ENCODE peak calls at places on chromosomes 1 and 21, in four cellular contexts. One of them, this sample, is unnamed.

GRCh38 chr1:225844236-225845061 is 34.5 kb downstream of the EPHX1 start:
- DNase-seq in stimulated activated CD8-positive, alpha-beta memory T cell treated with anti-CD3 and anti-CD28 coated beads, Interleukin-4, amount 100 ng/mL, for 4 hours: no peak
- DNase-seq in NCI-H1436 treated with DMSO at 0.1 percent for 48 hours: no peak
- DNase-seq in activated CD4-positive, alpha-beta T cell treated with anti-CD3 and anti-CD28 coated beads, Interleukin-2, amount 50 U/mL, for 1 hour: no peak
- DNase-seq in this sample: no peak

GRCh38 chr1:1092149-1092855 is 18.2 kb upstream of the RNF223 start:
- DNase-seq in stimulated activated CD8-positive, alpha-beta memory T cell treated with anti-CD3 and anti-CD28 coated beads, Interleukin-4, amount 100 ng/mL, for 4 hours: no peak
- DNase-seq in NCI-H1436 treated with DMSO at 0.1 percent for 48 hours: no peak
- DNase-seq in activated CD4-positive, alpha-beta T cell treated with anti-CD3 and anti-CD28 coated beads, Interleukin-2, amount 50 U/mL, for 1 hour: no peak
- DNase-seq in this sample: no peak

GRCh38 chr21:33075596-33076195 is 5.8 kb downstream of the OLIG1 start:
- DNase-seq in stimulated activated CD8-positive, alpha-beta memory T cell treated with anti-CD3 and anti-CD28 coated beads, Interleukin-4, amount 100 ng/mL, for 4 hours: no peak
- DNase-seq in NCI-H1436 treated with DMSO at 0.1 percent for 48 hours: no peak
- DNase-seq in activated CD4-positive, alpha-beta T cell treated with anti-CD3 and anti-CD28 coated beads, Interleukin-2, amount 50 U/mL, for 1 hour: no peak
- DNase-seq in this sample: no peak

GRCh38 chr21:42750737-42751530 is 97.5 kb downstream of the PDE9A start:
- DNase-seq in stimulated activated CD8-positive, alpha-beta memory T cell treated with anti-CD3 and anti-CD28 coated beads, Interleukin-4, amount 100 ng/mL, for 4 hours: no peak
- DNase-seq in NCI-H1436 treated with DMSO at 0.1 percent for 48 hours: no peak
- DNase-seq in activated CD4-positive, alpha-beta T cell treated with anti-CD3 and anti-CD28 coated beads, Interleukin-2, amount 50 U/mL, for 1 hour: no peak
- DNase-seq in this sample: no peak

GRCh38 chr1:172909606-172910326 is 141.0 kb downstream of the TNFSF18 start:
- DNase-seq in stimulated activated CD8-positive, alpha-beta memory T cell treated with anti-CD3 and anti-CD28 coated beads, Interleukin-4, amount 100 ng/mL, for 4 hours: no peak
- DNase-seq in NCI-H1436 treated with DMSO at 0.1 percent for 48 hours: no peak
- DNase-seq in activated CD4-positive, alpha-beta T cell treated with anti-CD3 and anti-CD28 coated beads, Interleukin-2, amount 50 U/mL, for 1 hour: no peak
- DNase-seq in this sample: no peak

GRCh38 chr1:183416850-183417690 is 1.1 kb downstream of the NMNAT2 start:
- DNase-seq in stimulated activated CD8-positive, alpha-beta memory T cell treated with anti-CD3 and anti-CD28 coated beads, Interleukin-4, amount 100 ng/mL, for 4 hours: no peak
- DNase-seq in NCI-H1436 treated with DMSO at 0.1 percent for 48 hours: no peak
- DNase-seq in activated CD4-positive, alpha-beta T cell treated with anti-CD3 and anti-CD28 coated beads, Interleukin-2, amount 50 U/mL, for 1 hour: peak
- DNase-seq in this sample: peak

GRCh38 chr1:167991546-167991945 is 54.7 kb upstream of the MPC2 start:
- DNase-seq in stimulated activated CD8-positive, alpha-beta memory T cell treated with anti-CD3 and anti-CD28 coated beads, Interleukin-4, amount 100 ng/mL, for 4 hours: no peak
- DNase-seq in NCI-H1436 treated with DMSO at 0.1 percent for 48 hours: no peak
- DNase-seq in activated CD4-positive, alpha-beta T cell treated with anti-CD3 and anti-CD28 coated beads, Interleukin-2, amount 50 U/mL, for 1 hour: no peak
- DNase-seq in this sample: no peak

GRCh38 chr1:115982399-115982798 is 6.1 kb downstream of the SLC22A15 start:
- DNase-seq in stimulated activated CD8-positive, alpha-beta memory T cell treated with anti-CD3 and anti-CD28 coated beads, Interleukin-4, amount 100 ng/mL, for 4 hours: no peak
- DNase-seq in NCI-H1436 treated with DMSO at 0.1 percent for 48 hours: no peak
- DNase-seq in activated CD4-positive, alpha-beta T cell treated with anti-CD3 and anti-CD28 coated beads, Interleukin-2, amount 50 U/mL, for 1 hour: no peak
- DNase-seq in this sample: no peak

GRCh38 chr1:3148171-3148570 is 79.2 kb downstream of the PRDM16 start:
- DNase-seq in stimulated activated CD8-positive, alpha-beta memory T cell treated with anti-CD3 and anti-CD28 coated beads, Interleukin-4, amount 100 ng/mL, for 4 hours: no peak
- DNase-seq in NCI-H1436 treated with DMSO at 0.1 percent for 48 hours: no peak
- DNase-seq in activated CD4-positive, alpha-beta T cell treated with anti-CD3 and anti-CD28 coated beads, Interleukin-2, amount 50 U/mL, for 1 hour: no peak
- DNase-seq in this sample: no peak

GRCh38 chr1:2633401-2633935 is 652 bp upstream of the MMEL1 start:
- DNase-seq in stimulated activated CD8-positive, alpha-beta memory T cell treated with anti-CD3 and anti-CD28 coated beads, Interleukin-4, amount 100 ng/mL, for 4 hours: no peak
- DNase-seq in NCI-H1436 treated with DMSO at 0.1 percent for 48 hours: no peak
- DNase-seq in activated CD4-positive, alpha-beta T cell treated with anti-CD3 and anti-CD28 coated beads, Interleukin-2, amount 50 U/mL, for 1 hour: no peak
- DNase-seq in this sample: no peak

GRCh38 chr1:76084029-76084627 is 9.6 kb downstream of the ST6GALNAC3 start:
- DNase-seq in stimulated activated CD8-positive, alpha-beta memory T cell treated with anti-CD3 and anti-CD28 coated beads, Interleukin-4, amount 100 ng/mL, for 4 hours: no peak
- DNase-seq in NCI-H1436 treated with DMSO at 0.1 percent for 48 hours: no peak
- DNase-seq in activated CD4-positive, alpha-beta T cell treated with anti-CD3 and anti-CD28 coated beads, Interleukin-2, amount 50 U/mL, for 1 hour: no peak
- DNase-seq in this sample: no peak

GRCh38 chr1:7962011-7962335 is 462 bp downstream of the PARK7 start:
- DNase-seq in stimulated activated CD8-positive, alpha-beta memory T cell treated with anti-CD3 and anti-CD28 coated beads, Interleukin-4, amount 100 ng/mL, for 4 hours: no peak
- DNase-seq in NCI-H1436 treated with DMSO at 0.1 percent for 48 hours: no peak
- DNase-seq in activated CD4-positive, alpha-beta T cell treated with anti-CD3 and anti-CD28 coated beads, Interleukin-2, amount 50 U/mL, for 1 hour: peak
- DNase-seq in this sample: no peak

GRCh38 chr1:98662354-98662665 is 789 bp downstream of the SNX7 start:
- DNase-seq in stimulated activated CD8-positive, alpha-beta memory T cell treated with anti-CD3 and anti-CD28 coated beads, Interleukin-4, amount 100 ng/mL, for 4 hours: no peak
- DNase-seq in NCI-H1436 treated with DMSO at 0.1 percent for 48 hours: no peak
- DNase-seq in activated CD4-positive, alpha-beta T cell treated with anti-CD3 and anti-CD28 coated beads, Interleukin-2, amount 50 U/mL, for 1 hour: no peak
- DNase-seq in this sample: no peak

GRCh38 chr1:2127181-2128145 is 67.1 kb downstream of the FAAP20 start:
- DNase-seq in stimulated activated CD8-positive, alpha-beta memory T cell treated with anti-CD3 and anti-CD28 coated beads, Interleukin-4, amount 100 ng/mL, for 4 hours: no peak
- DNase-seq in NCI-H1436 treated with DMSO at 0.1 percent for 48 hours: no peak
- DNase-seq in activated CD4-positive, alpha-beta T cell treated with anti-CD3 and anti-CD28 coated beads, Interleukin-2, amount 50 U/mL, for 1 hour: no peak
- DNase-seq in this sample: no peak

GRCh38 chr1:203534526-203534925 is 40.6 kb downstream of the OPTC start:
- DNase-seq in stimulated activated CD8-positive, alpha-beta memory T cell treated with anti-CD3 and anti-CD28 coated beads, Interleukin-4, amount 100 ng/mL, for 4 hours: no peak
- DNase-seq in NCI-H1436 treated with DMSO at 0.1 percent for 48 hours: no peak
- DNase-seq in activated CD4-positive, alpha-beta T cell treated with anti-CD3 and anti-CD28 coated beads, Interleukin-2, amount 50 U/mL, for 1 hour: no peak
- DNase-seq in this sample: no peak

GRCh38 chr1:32073387-32074229 is 869 bp downstream of the TMEM39B start:
- DNase-seq in stimulated activated CD8-positive, alpha-beta memory T cell treated with anti-CD3 and anti-CD28 coated beads, Interleukin-4, amount 100 ng/mL, for 4 hours: no peak
- DNase-seq in NCI-H1436 treated with DMSO at 0.1 percent for 48 hours: no peak
- DNase-seq in activated CD4-positive, alpha-beta T cell treated with anti-CD3 and anti-CD28 coated beads, Interleukin-2, amount 50 U/mL, for 1 hour: no peak
- DNase-seq in this sample: no peak

GRCh38 chr1:201334325-201335173 is 42.9 kb downstream of the TNNT2 start:
- DNase-seq in stimulated activated CD8-positive, alpha-beta memory T cell treated with anti-CD3 and anti-CD28 coated beads, Interleukin-4, amount 100 ng/mL, for 4 hours: no peak
- DNase-seq in NCI-H1436 treated with DMSO at 0.1 percent for 48 hours: no peak
- DNase-seq in activated CD4-positive, alpha-beta T cell treated with anti-CD3 and anti-CD28 coated beads, Interleukin-2, amount 50 U/mL, for 1 hour: no peak
- DNase-seq in this sample: no peak

GRCh38 chr1:26574690-26575349 is 45.3 kb downstream of the RPS6KA1 start:
- DNase-seq in stimulated activated CD8-positive, alpha-beta memory T cell treated with anti-CD3 and anti-CD28 coated beads, Interleukin-4, amount 100 ng/mL, for 4 hours: no peak
- DNase-seq in NCI-H1436 treated with DMSO at 0.1 percent for 48 hours: no peak
- DNase-seq in activated CD4-positive, alpha-beta T cell treated with anti-CD3 and anti-CD28 coated beads, Interleukin-2, amount 50 U/mL, for 1 hour: no peak
- DNase-seq in this sample: no peak

GRCh38 chr1:105317976-105318375 is 1568.3 kb downstream of the AMY1C start:
- DNase-seq in stimulated activated CD8-positive, alpha-beta memory T cell treated with anti-CD3 and anti-CD28 coated beads, Interleukin-4, amount 100 ng/mL, for 4 hours: no peak
- DNase-seq in NCI-H1436 treated with DMSO at 0.1 percent for 48 hours: no peak
- DNase-seq in activated CD4-positive, alpha-beta T cell treated with anti-CD3 and anti-CD28 coated beads, Interleukin-2, amount 50 U/mL, for 1 hour: no peak
- DNase-seq in this sample: no peak

GRCh38 chr1:44907909-44908308 is 64.9 kb upstream of the PTCH2 start:
- DNase-seq in stimulated activated CD8-positive, alpha-beta memory T cell treated with anti-CD3 and anti-CD28 coated beads, Interleukin-4, amount 100 ng/mL, for 4 hours: no peak
- DNase-seq in NCI-H1436 treated with DMSO at 0.1 percent for 48 hours: no peak
- DNase-seq in activated CD4-positive, alpha-beta T cell treated with anti-CD3 and anti-CD28 coated beads, Interleukin-2, amount 50 U/mL, for 1 hour: no peak
- DNase-seq in this sample: no peak

GRCh38 chr1:169309178-169310166 is 58.1 kb downstream of the NME7 start:
- DNase-seq in stimulated activated CD8-positive, alpha-beta memory T cell treated with anti-CD3 and anti-CD28 coated beads, Interleukin-4, amount 100 ng/mL, for 4 hours: no peak
- DNase-seq in NCI-H1436 treated with DMSO at 0.1 percent for 48 hours: no peak
- DNase-seq in activated CD4-positive, alpha-beta T cell treated with anti-CD3 and anti-CD28 coated beads, Interleukin-2, amount 50 U/mL, for 1 hour: no peak
- DNase-seq in this sample: no peak

GRCh38 chr1:187641463-187641862 is 812.7 kb downstream of the PLA2G4A start:
- DNase-seq in stimulated activated CD8-positive, alpha-beta memory T cell treated with anti-CD3 and anti-CD28 coated beads, Interleukin-4, amount 100 ng/mL, for 4 hours: no peak
- DNase-seq in NCI-H1436 treated with DMSO at 0.1 percent for 48 hours: no peak
- DNase-seq in activated CD4-positive, alpha-beta T cell treated with anti-CD3 and anti-CD28 coated beads, Interleukin-2, amount 50 U/mL, for 1 hour: no peak
- DNase-seq in this sample: no peak

GRCh38 chr1:21659099-21659923 is 9.8 kb downstream of the RAP1GAP start:
- DNase-seq in stimulated activated CD8-positive, alpha-beta memory T cell treated with anti-CD3 and anti-CD28 coated beads, Interleukin-4, amount 100 ng/mL, for 4 hours: peak
- DNase-seq in NCI-H1436 treated with DMSO at 0.1 percent for 48 hours: peak
- DNase-seq in activated CD4-positive, alpha-beta T cell treated with anti-CD3 and anti-CD28 coated beads, Interleukin-2, amount 50 U/mL, for 1 hour: peak
- DNase-seq in this sample: peak

GRCh38 chr1:167152192-167152876 is 58.5 kb downstream of the STYXL2 start:
- DNase-seq in stimulated activated CD8-positive, alpha-beta memory T cell treated with anti-CD3 and anti-CD28 coated beads, Interleukin-4, amount 100 ng/mL, for 4 hours: no peak
- DNase-seq in NCI-H1436 treated with DMSO at 0.1 percent for 48 hours: no peak
- DNase-seq in activated CD4-positive, alpha-beta T cell treated with anti-CD3 and anti-CD28 coated beads, Interleukin-2, amount 50 U/mL, for 1 hour: no peak
- DNase-seq in this sample: no peak

GRCh38 chr1:41714613-41715389 is 203.9 kb downstream of the HIVEP3 start:
- DNase-seq in stimulated activated CD8-positive, alpha-beta memory T cell treated with anti-CD3 and anti-CD28 coated beads, Interleukin-4, amount 100 ng/mL, for 4 hours: no peak
- DNase-seq in NCI-H1436 treated with DMSO at 0.1 percent for 48 hours: no peak
- DNase-seq in activated CD4-positive, alpha-beta T cell treated with anti-CD3 and anti-CD28 coated beads, Interleukin-2, amount 50 U/mL, for 1 hour: no peak
- DNase-seq in this sample: no peak

GRCh38 chr1:61887076-61887867 is 145.0 kb downstream of the PATJ start:
- DNase-seq in stimulated activated CD8-positive, alpha-beta memory T cell treated with anti-CD3 and anti-CD28 coated beads, Interleukin-4, amount 100 ng/mL, for 4 hours: no peak
- DNase-seq in NCI-H1436 treated with DMSO at 0.1 percent for 48 hours: peak
- DNase-seq in activated CD4-positive, alpha-beta T cell treated with anti-CD3 and anti-CD28 coated beads, Interleukin-2, amount 50 U/mL, for 1 hour: no peak
- DNase-seq in this sample: no peak

GRCh38 chr1:223270155-223270554 is 93.8 kb downstream of the SUSD4 start:
- DNase-seq in stimulated activated CD8-positive, alpha-beta memory T cell treated with anti-CD3 and anti-CD28 coated beads, Interleukin-4, amount 100 ng/mL, for 4 hours: no peak
- DNase-seq in NCI-H1436 treated with DMSO at 0.1 percent for 48 hours: no peak
- DNase-seq in activated CD4-positive, alpha-beta T cell treated with anti-CD3 and anti-CD28 coated beads, Interleukin-2, amount 50 U/mL, for 1 hour: no peak
- DNase-seq in this sample: no peak

GRCh38 chr1:247639381-247639981 is 34.1 kb downstream of the OR2G3 start:
- DNase-seq in stimulated activated CD8-positive, alpha-beta memory T cell treated with anti-CD3 and anti-CD28 coated beads, Interleukin-4, amount 100 ng/mL, for 4 hours: no peak
- DNase-seq in NCI-H1436 treated with DMSO at 0.1 percent for 48 hours: no peak
- DNase-seq in activated CD4-positive, alpha-beta T cell treated with anti-CD3 and anti-CD28 coated beads, Interleukin-2, amount 50 U/mL, for 1 hour: no peak
- DNase-seq in this sample: peak

GRCh38 chr21:16004523-16004922 is 274.7 kb downstream of the USP25 start:
- DNase-seq in stimulated activated CD8-positive, alpha-beta memory T cell treated with anti-CD3 and anti-CD28 coated beads, Interleukin-4, amount 100 ng/mL, for 4 hours: no peak
- DNase-seq in NCI-H1436 treated with DMSO at 0.1 percent for 48 hours: no peak
- DNase-seq in activated CD4-positive, alpha-beta T cell treated with anti-CD3 and anti-CD28 coated beads, Interleukin-2, amount 50 U/mL, for 1 hour: no peak
- DNase-seq in this sample: no peak